ENCODE peak calls at places on chromosomes 12 and 14, in ten cellular contexts. One of them, this sample, is unnamed.

GRCh38 chr12:20527396-20528154 is 159.2 kb downstream of the PDE3A start:
- DNase-seq in pancreas: no peak
- DNase-seq in prostate gland: no peak
- DNase-seq in PC-3: no peak
- DNase-seq in left ventricle myocardium inferior: no peak
- DNase-seq in A549: peak; percentile 78
- DNase-seq in suprapubic skin: no peak
- DNase-seq in lower lobe of right lung: no peak
- DNase-seq in sigmoid colon: no peak
- DNase-seq in transverse colon: no peak
- DNase-seq in this sample: no peak

GRCh38 chr14:64947710-64948611 is 5.4 kb upstream of the GPX2 start:
- DNase-seq in pancreas: peak; percentile 55
- DNase-seq in prostate gland: no peak
- DNase-seq in PC-3: no peak
- DNase-seq in left ventricle myocardium inferior: peak; percentile 51
- DNase-seq in A549: no peak
- DNase-seq in suprapubic skin: no peak
- DNase-seq in lower lobe of right lung: no peak
- DNase-seq in sigmoid colon: no peak
- DNase-seq in transverse colon: no peak
- DNase-seq in this sample: no peak

GRCh38 chr12:2877047-2877958 is at the start of the genes FOXM1 and RHNO1:
- DNase-seq in pancreas: peak; percentile 95
- DNase-seq in prostate gland: peak; percentile 92
- DNase-seq in PC-3: peak; percentile 85
- DNase-seq in left ventricle myocardium inferior: peak; percentile 89
- DNase-seq in A549: peak; percentile 95
- DNase-seq in suprapubic skin: peak; percentile 96
- DNase-seq in lower lobe of right lung: peak; percentile 93
- DNase-seq in sigmoid colon: peak; percentile 95
- DNase-seq in transverse colon: peak; percentile 93
- DNase-seq in this sample: peak; percentile 97

GRCh38 chr12:108271951-108272729 is 67.0 kb downstream of the CMKLR1 start:
- DNase-seq in pancreas: no peak
- DNase-seq in prostate gland: no peak
- DNase-seq in PC-3: no peak
- DNase-seq in left ventricle myocardium inferior: no peak
- DNase-seq in A549: no peak
- DNase-seq in suprapubic skin: no peak
- DNase-seq in lower lobe of right lung: no peak
- DNase-seq in sigmoid colon: no peak
- DNase-seq in transverse colon: no peak
- DNase-seq in this sample: no peak

GRCh38 chr12:18479266-18479665 is 217.9 kb downstream of the PIK3C2G start:
- DNase-seq in pancreas: no peak
- DNase-seq in prostate gland: no peak
- DNase-seq in PC-3: peak; percentile 42
- DNase-seq in left ventricle myocardium inferior: no peak
- DNase-seq in A549: no peak
- DNase-seq in suprapubic skin: no peak
- DNase-seq in lower lobe of right lung: no peak
- DNase-seq in sigmoid colon: no peak
- DNase-seq in transverse colon: peak; percentile 28
- DNase-seq in this sample: no peak

GRCh38 chr12:6765048-6765633 is 1.0 kb upstream of the PTMS start:
- DNase-seq in pancreas: no peak
- DNase-seq in prostate gland: no peak
- DNase-seq in PC-3: peak; percentile 9
- DNase-seq in left ventricle myocardium inferior: no peak
- DNase-seq in A549: peak; percentile 36
- DNase-seq in suprapubic skin: no peak
- DNase-seq in lower lobe of right lung: no peak
- DNase-seq in sigmoid colon: no peak
- DNase-seq in transverse colon: no peak
- DNase-seq in this sample: no peak

GRCh38 chr14:62099091-62099490 is 336.9 kb downstream of the SNAPC1 start:
- DNase-seq in pancreas: no peak
- DNase-seq in prostate gland: no peak
- DNase-seq in PC-3: no peak
- DNase-seq in left ventricle myocardium inferior: no peak
- DNase-seq in A549: no peak
- DNase-seq in suprapubic skin: no peak
- DNase-seq in lower lobe of right lung: no peak
- DNase-seq in sigmoid colon: no peak
- DNase-seq in transverse colon: no peak
- DNase-seq in this sample: no peak

GRCh38 chr12:6697584-6698351 is 2.8 kb downstream of the PIANP start:
- DNase-seq in pancreas: peak; percentile 43
- DNase-seq in prostate gland: no peak
- DNase-seq in PC-3: peak; percentile 60
- DNase-seq in left ventricle myocardium inferior: no peak
- DNase-seq in A549: peak; percentile 82
- DNase-seq in suprapubic skin: no peak
- DNase-seq in lower lobe of right lung: no peak
- DNase-seq in sigmoid colon: peak; percentile 42
- DNase-seq in transverse colon: peak; percentile 33
- DNase-seq in this sample: peak; percentile 81

GRCh38 chr12:45849289-45849688 is 119.8 kb downstream of the ARID2 start:
- DNase-seq in pancreas: no peak
- DNase-seq in prostate gland: no peak
- DNase-seq in PC-3: peak; percentile 17
- DNase-seq in left ventricle myocardium inferior: no peak
- DNase-seq in A549: no peak
- DNase-seq in suprapubic skin: no peak
- DNase-seq in lower lobe of right lung: no peak
- DNase-seq in sigmoid colon: no peak
- DNase-seq in transverse colon: no peak
- DNase-seq in this sample: no peak

GRCh38 chr12:41552507-41553047 is 364.5 kb downstream of the PDZRN4 start:
- DNase-seq in pancreas: no peak
- DNase-seq in prostate gland: no peak
- DNase-seq in PC-3: peak; percentile 12
- DNase-seq in left ventricle myocardium inferior: no peak
- DNase-seq in A549: no peak
- DNase-seq in suprapubic skin: no peak
- DNase-seq in lower lobe of right lung: no peak
- DNase-seq in sigmoid colon: no peak
- DNase-seq in transverse colon: no peak
- DNase-seq in this sample: no peak

GRCh38 chr12:560666-561065 is 100.9 kb downstream of the B4GALNT3 start:
- DNase-seq in pancreas: no peak
- DNase-seq in prostate gland: no peak
- DNase-seq in PC-3: no peak
- DNase-seq in left ventricle myocardium inferior: no peak
- DNase-seq in A549: no peak
- DNase-seq in suprapubic skin: no peak
- DNase-seq in lower lobe of right lung: no peak
- DNase-seq in sigmoid colon: no peak
- DNase-seq in transverse colon: no peak
- DNase-seq in this sample: no peak

GRCh38 chr14:50060871-50061663 is 55.3 kb downstream of the VCPKMT start:
- DNase-seq in pancreas: no peak
- DNase-seq in prostate gland: peak; percentile 72
- DNase-seq in PC-3: peak; percentile 88
- DNase-seq in left ventricle myocardium inferior: peak; percentile 38
- DNase-seq in A549: peak; percentile 89
- DNase-seq in suprapubic skin: no peak
- DNase-seq in lower lobe of right lung: no peak
- DNase-seq in sigmoid colon: peak; percentile 86
- DNase-seq in transverse colon: peak; percentile 47
- DNase-seq in this sample: peak; percentile 74

GRCh38 chr14:81946808-81947798 is 413.4 kb upstream of the SEL1L start:
- DNase-seq in pancreas: no peak
- DNase-seq in prostate gland: no peak
- DNase-seq in PC-3: no peak
- DNase-seq in left ventricle myocardium inferior: peak; percentile 18
- DNase-seq in A549: no peak
- DNase-seq in suprapubic skin: no peak
- DNase-seq in lower lobe of right lung: no peak
- DNase-seq in sigmoid colon: no peak
- DNase-seq in transverse colon: no peak
- DNase-seq in this sample: no peak

GRCh38 chr12:93137656-93138612 is 208.8 kb upstream of the EEA1 start:
- DNase-seq in pancreas: no peak
- DNase-seq in prostate gland: peak; percentile 49
- DNase-seq in PC-3: peak; percentile 96
- DNase-seq in left ventricle myocardium inferior: no peak
- DNase-seq in A549: peak; percentile 40
- DNase-seq in suprapubic skin: no peak
- DNase-seq in lower lobe of right lung: no peak
- DNase-seq in sigmoid colon: no peak
- DNase-seq in transverse colon: no peak
- DNase-seq in this sample: no peak

GRCh38 chr14:85273099-85273677 is 256.8 kb upstream of the FLRT2 start:
- DNase-seq in pancreas: no peak
- DNase-seq in prostate gland: no peak
- DNase-seq in PC-3: no peak
- DNase-seq in left ventricle myocardium inferior: no peak
- DNase-seq in A549: no peak
- DNase-seq in suprapubic skin: no peak
- DNase-seq in lower lobe of right lung: no peak
- DNase-seq in sigmoid colon: no peak
- DNase-seq in transverse colon: no peak
- DNase-seq in this sample: no peak

GRCh38 chr12:105167346-105167745 is 59.8 kb downstream of the WASHC4 start:
- DNase-seq in pancreas: no peak
- DNase-seq in prostate gland: no peak
- DNase-seq in PC-3: no peak
- DNase-seq in left ventricle myocardium inferior: no peak
- DNase-seq in A549: no peak
- DNase-seq in suprapubic skin: no peak
- DNase-seq in lower lobe of right lung: no peak
- DNase-seq in sigmoid colon: no peak
- DNase-seq in transverse colon: no peak
- DNase-seq in this sample: no peak

GRCh38 chr12:104049278-104050257 is at the start of gene GLT8D2:
- DNase-seq in pancreas: peak; percentile 69
- DNase-seq in prostate gland: peak; percentile 30
- DNase-seq in PC-3: peak; percentile 61
- DNase-seq in left ventricle myocardium inferior: peak; percentile 64
- DNase-seq in A549: no peak
- DNase-seq in suprapubic skin: peak; percentile 82
- DNase-seq in lower lobe of right lung: peak; percentile 56
- DNase-seq in sigmoid colon: peak; percentile 88
- DNase-seq in transverse colon: peak; percentile 25
- DNase-seq in this sample: no peak

GRCh38 chr12:31853520-31853919 is 105.7 kb upstream of the RESF1 start:
- DNase-seq in pancreas: no peak
- DNase-seq in prostate gland: no peak
- DNase-seq in PC-3: no peak
- DNase-seq in left ventricle myocardium inferior: no peak
- DNase-seq in A549: no peak
- DNase-seq in suprapubic skin: no peak
- DNase-seq in lower lobe of right lung: no peak
- DNase-seq in sigmoid colon: no peak
- DNase-seq in transverse colon: no peak
- DNase-seq in this sample: no peak

GRCh38 chr14:36451346-36452065 is 68.5 kb downstream of the NKX2-1 start:
- DNase-seq in pancreas: no peak
- DNase-seq in prostate gland: no peak
- DNase-seq in PC-3: peak; percentile 22
- DNase-seq in left ventricle myocardium inferior: no peak
- DNase-seq in A549: no peak
- DNase-seq in suprapubic skin: no peak
- DNase-seq in lower lobe of right lung: peak; percentile 60
- DNase-seq in sigmoid colon: no peak
- DNase-seq in transverse colon: no peak
- DNase-seq in this sample: no peak

GRCh38 chr14:105860615-105861580 is 334.5 kb downstream of the TMEM121 start:
- DNase-seq in pancreas: peak; percentile 39
- DNase-seq in prostate gland: no peak
- DNase-seq in PC-3: no peak
- DNase-seq in left ventricle myocardium inferior: peak; percentile 1
- DNase-seq in A549: no peak
- DNase-seq in suprapubic skin: peak; percentile 57
- DNase-seq in lower lobe of right lung: peak; percentile 40
- DNase-seq in sigmoid colon: peak; percentile 40
- DNase-seq in transverse colon: peak; percentile 14
- DNase-seq in this sample: no peak
- H3K4me3 ChIP-seq in pancreas: no peak overlapping the region
- H3K4me3 ChIP-seq in prostate gland: no peak overlapping the region
- H3K4me3 ChIP-seq in PC-3: no peak overlapping the region
- H3K4me3 ChIP-seq in left ventricle myocardium inferior: no peak overlapping the region
- H3K4me3 ChIP-seq in A549: no peak overlapping the region
- H3K4me3 ChIP-seq in suprapubic skin: no peak overlapping the region
- H3K4me3 ChIP-seq in lower lobe of right lung: no peak overlapping the region
- H3K4me3 ChIP-seq in sigmoid colon: no peak overlapping the region
- H3K4me3 ChIP-seq in transverse colon: peak overlapping the region; percentile 22
- H3K4me3 ChIP-seq in this sample: no peak overlapping the region

GRCh38 chr12:94855853-94856252 is 147.6 kb downstream of the NDUFA12 start:
- DNase-seq in pancreas: no peak
- DNase-seq in prostate gland: no peak
- DNase-seq in PC-3: no peak
- DNase-seq in left ventricle myocardium inferior: no peak
- DNase-seq in A549: no peak
- DNase-seq in suprapubic skin: no peak
- DNase-seq in lower lobe of right lung: no peak
- DNase-seq in sigmoid colon: no peak
- DNase-seq in transverse colon: no peak
- DNase-seq in this sample: no peak

GRCh38 chr12:94851396-94852025 is 152.0 kb downstream of the NDUFA12 start:
- DNase-seq in pancreas: no peak
- DNase-seq in prostate gland: no peak
- DNase-seq in PC-3: no peak
- DNase-seq in left ventricle myocardium inferior: no peak
- DNase-seq in A549: no peak
- DNase-seq in suprapubic skin: no peak
- DNase-seq in lower lobe of right lung: no peak
- DNase-seq in sigmoid colon: no peak
- DNase-seq in transverse colon: no peak
- DNase-seq in this sample: no peak

GRCh38 chr12:94856324-94856723 is 147.2 kb downstream of the NDUFA12 start:
- DNase-seq in pancreas: no peak
- DNase-seq in prostate gland: no peak
- DNase-seq in PC-3: no peak
- DNase-seq in left ventricle myocardium inferior: no peak
- DNase-seq in A549: no peak
- DNase-seq in suprapubic skin: no peak
- DNase-seq in lower lobe of right lung: no peak
- DNase-seq in sigmoid colon: no peak
- DNase-seq in transverse colon: no peak
- DNase-seq in this sample: no peak
- H3K4me1 ChIP-seq in pancreas: no peaks in the 10 kb centered on the region
- H3K4me1 ChIP-seq in prostate gland: no peaks in the 10 kb centered on the region
- H3K4me1 ChIP-seq in PC-3: no peaks in the 10 kb centered on the region
- H3K4me1 ChIP-seq in left ventricle myocardium inferior: no peaks in the 10 kb centered on the region
- H3K4me1 ChIP-seq in A549: no peaks in the 10 kb centered on the region
- H3K4me1 ChIP-seq in suprapubic skin: no peaks in the 10 kb centered on the region
- H3K4me1 ChIP-seq in lower lobe of right lung: no peaks in the 10 kb centered on the region
- H3K4me1 ChIP-seq in sigmoid colon: no peaks in the 10 kb centered on the region
- H3K4me1 ChIP-seq in transverse colon: no peaks in the 10 kb centered on the region
- H3K4me1 ChIP-seq in this sample: no peaks in the 10 kb centered on the region

GRCh38 chr14:95361373-95362179 is 41.9 kb upstream of the CLMN start:
- DNase-seq in pancreas: peak; percentile 79
- DNase-seq in prostate gland: peak; percentile 53
- DNase-seq in PC-3: peak; percentile 58
- DNase-seq in left ventricle myocardium inferior: no peak
- DNase-seq in A549: peak; percentile 25
- DNase-seq in suprapubic skin: no peak
- DNase-seq in lower lobe of right lung: peak; percentile 61
- DNase-seq in sigmoid colon: no peak
- DNase-seq in transverse colon: peak; percentile 75
- DNase-seq in this sample: no peak
- TF ChIP-seq CTCF in pancreas: peak; percentile 79
- TF ChIP-seq CTCF in prostate gland: peak; percentile 59
- TF ChIP-seq CTCF in PC-3: peak; percentile 73
- TF ChIP-seq CTCF in left ventricle myocardium inferior: peak; percentile 67
- TF ChIP-seq CTCF in A549: peak; percentile 57
- TF ChIP-seq CTCF in suprapubic skin: peak; percentile 53
- TF ChIP-seq CTCF in lower lobe of right lung: peak; percentile 71
- TF ChIP-seq CTCF in sigmoid colon: peak; percentile 34
- TF ChIP-seq CTCF in transverse colon: peak; percentile 78
- TF ChIP-seq CTCF in this sample: peak; percentile 45

GRCh38 chr14:100904307-100905019 is 941 bp upstream of the RTL1 start:
- DNase-seq in pancreas: peak; percentile 52
- DNase-seq in prostate gland: no peak
- DNase-seq in PC-3: peak; percentile 15
- DNase-seq in left ventricle myocardium inferior: no peak
- DNase-seq in A549: no peak
- DNase-seq in suprapubic skin: no peak
- DNase-seq in lower lobe of right lung: peak; percentile 30
- DNase-seq in sigmoid colon: peak; percentile 52
- DNase-seq in transverse colon: no peak
- DNase-seq in this sample: no peak
- H3K4me3 ChIP-seq in pancreas: no peak overlapping the region
- H3K4me3 ChIP-seq in prostate gland: no peak overlapping the region
- H3K4me3 ChIP-seq in PC-3: no peak overlapping the region
- H3K4me3 ChIP-seq in left ventricle myocardium inferior: peak overlapping the region; percentile 33
- H3K4me3 ChIP-seq in A549: no peak overlapping the region
- H3K4me3 ChIP-seq in suprapubic skin: no peak overlapping the region
- H3K4me3 ChIP-seq in lower lobe of right lung: no peak overlapping the region
- H3K4me3 ChIP-seq in sigmoid colon: no peak overlapping the region
- H3K4me3 ChIP-seq in transverse colon: no peak overlapping the region
- H3K4me3 ChIP-seq in this sample: no peak overlapping the region